ENCODE peak calls at places on chromosomes 7 and 10, in seven cellular contexts. P is HFF-Myc; D is CD8-positive, alpha-beta T cell; Y is dorsolateral prefrontal cortex; I is cardiac muscle cell; J is astrocyte; E is A549. K is an unnamed sample.

GRCh38 chr10:121027390-121027789 is 176.2 kb downstream of the WDR11 start:
- DNase-seq in P (no peak), I (no peak), E (no peak), J (no peak), Y (no peak), D (no peak), K (no peak)

GRCh38 chr10:86966008-86966654 is 2.2 kb upstream of the ADIRF start:
- DNase-seq in Y (no peak), D (no peak), J (no peak), P (no peak), E (no peak), I (no peak), K (no peak)

GRCh38 chr10:28249512-28249911 is 53.4 kb downstream of the MPP7 start:
- DNase-seq in Y (no peak), P (no peak), E (no peak), J (no peak), D (no peak), I (peak), K (no peak)

GRCh38 chr10:95217476-95217875 is 23.4 kb downstream of the ACSM6 start:
- DNase-seq in P (no peak), I (no peak), E (no peak), Y (no peak), D (no peak), J (peak), K (no peak)

GRCh38 chr10:53536322-53536721 is 763.7 kb upstream of the MBL2 start:
- DNase-seq in P (no peak), Y (no peak), D (no peak), I (no peak), E (no peak), J (no peak), K (no peak)

GRCh38 chr7:121608785-121609184 is 212.7 kb upstream of the FAM3C start:
- DNase-seq in I (no peak), P (no peak), Y (peak), D (no peak), E (no peak), J (no peak), K (no peak)

GRCh38 chr7:33076737-33077136 is 14.2 kb upstream of the NT5C3A start:
- DNase-seq in E (no peak), D (no peak), J (peak), I (no peak), Y (no peak), P (no peak), K (no peak)

GRCh38 chr10:1413256-1413655 is 324.1 kb downstream of the ADARB2 start:
- DNase-seq in I (no peak), D (peak), E (no peak), Y (no peak), P (no peak), J (no peak), K (no peak)

GRCh38 chr10:132539431-132539839 is 1.8 kb downstream of the INPP5A start:
- DNase-seq in J (no peak), E (no peak), P (no peak), I (no peak), D (no peak), Y (peak), K (no peak)

GRCh38 chr7:46478046-46478445 is 557.0 kb upstream of the IGFBP3 start:
- DNase-seq in D (no peak), Y (no peak), P (peak), E (no peak), I (no peak), J (peak), K (no peak)

GRCh38 chr10:90174531-90174930 is 473.1 kb downstream of the KIF20B start:
- DNase-seq in P (no peak), J (no peak), E (no peak), Y (no peak), I (no peak), D (no peak), K (no peak)

GRCh38 chr7:48255046-48255445 is 83.8 kb downstream of the ABCA13 start:
- DNase-seq in E (no peak), Y (no peak), J (peak), D (no peak), P (no peak), I (no peak), K (no peak)

GRCh38 chr7:107147464-107148214 is 21.2 kb upstream of the HBP1 start:
- DNase-seq in D (peak), Y (no peak), I (peak), E (peak), J (no peak), P (no peak), K (no peak)

GRCh38 chr10:12405342-12406320 is 56.3 kb downstream of the CAMK1D start:
- DNase-seq in Y (no peak), J (peak), P (no peak), E (peak), I (no peak), D (peak), K (no peak)

GRCh38 chr10:34433241-34434076 is 381.6 kb downstream of the PARD3 start:
- DNase-seq in I (no peak), D (no peak), E (no peak), P (no peak), J (peak), Y (no peak), K (no peak)

GRCh38 chr7:129831424-129832058 is 121.2 kb downstream of the UBE2H start:
- DNase-seq in Y (no peak), P (no peak), J (peak), I (peak), D (no peak), E (peak), K (no peak)

GRCh38 chr10:132855889-132856288 is 69.9 kb upstream of the NKX6-2 start:
- DNase-seq in Y (peak), I (no peak), J (no peak), D (no peak), P (no peak), E (no peak), K (no peak)

GRCh38 chr7:101891936-101892640 is 74.7 kb downstream of the CUX1 start:
- DNase-seq in I (no peak), J (no peak), E (no peak), D (no peak), Y (no peak), P (no peak), K (no peak)

GRCh38 chr7:130084037-130084875 is 13.9 kb downstream of the KLHDC10 start:
- DNase-seq in E (peak), D (no peak), Y (no peak), I (no peak), P (no peak), J (peak), K (no peak)

GRCh38 chr10:83166344-83166743 is 973.0 kb upstream of the GHITM start:
- DNase-seq in I (peak), J (no peak), E (no peak), D (no peak), P (no peak), Y (no peak), K (peak)

GRCh38 chr7:147332988-147333387 is 1216.4 kb downstream of the CNTNAP2 start:
- DNase-seq in P (no peak), E (no peak), D (no peak), I (no peak), J (no peak), Y (no peak), K (no peak)

GRCh38 chr10:11563936-11564335 is 47.5 kb downstream of the USP6NL start:
- DNase-seq in D (no peak), J (no peak), E (no peak), Y (no peak), I (no peak), P (no peak), K (no peak)

GRCh38 chr7:75993689-75994387 is 557 bp downstream of the TMEM120A start:
- DNase-seq in Y (peak), J (peak), I (peak), E (peak), P (no peak), D (no peak), K (peak)

GRCh38 chr7:104772405-104772821 is 241.6 kb upstream of the KMT2E start:
- DNase-seq in P (no peak), Y (no peak), D (no peak), J (no peak), I (no peak), E (no peak), K (peak)

GRCh38 chr10:15427836-15428414 is 56.8 kb upstream of the FAM171A1 start:
- DNase-seq in D (no peak), Y (no peak), E (no peak), P (peak), J (peak), I (peak), K (no peak)

GRCh38 chr7:111238891-111239290 is 148.0 kb downstream of the LRRN3 start:
- DNase-seq in I (no peak), P (no peak), E (no peak), Y (no peak), D (no peak), J (peak), K (no peak)

GRCh38 chr10:107440741-107441140 is 276.2 kb upstream of the SORCS1 start:
- DNase-seq in Y (no peak), P (no peak), E (no peak), D (no peak), J (no peak), I (no peak), K (no peak)

GRCh38 chr7:20197837-20198236 is 19.3 kb downstream of the MACC1 start:
- DNase-seq in D (no peak), J (no peak), I (no peak), E (no peak), P (no peak), Y (no peak), K (no peak)

GRCh38 chr10:96491303-96491702 is 22.4 kb downstream of the TLL2 start:
- DNase-seq in P (no peak), E (no peak), J (no peak), I (no peak), Y (no peak), D (no peak), K (no peak)

GRCh38 chr10:21925851-21926250 is 77.7 kb downstream of the DNAJC1 start:
- DNase-seq in J (no peak), P (no peak), E (no peak), Y (no peak), I (no peak), D (no peak), K (no peak)

GRCh38 chr10:22992075-22992474 is 64.2 kb downstream of the ARMC3 start:
- DNase-seq in E (no peak), J (no peak), Y (no peak), D (no peak), I (no peak), P (no peak), K (no peak)

GRCh38 chr10:5433182-5433581 is 20.8 kb downstream of the NET1 start:
- DNase-seq in P (no peak), Y (no peak), E (no peak), I (no peak), J (no peak), D (no peak), K (no peak)

GRCh38 chr10:5435328-5435727 is 23.0 kb downstream of the NET1 start:
- DNase-seq in P (no peak), I (no peak), E (no peak), Y (no peak), D (no peak), J (no peak), K (no peak)

DNA sequence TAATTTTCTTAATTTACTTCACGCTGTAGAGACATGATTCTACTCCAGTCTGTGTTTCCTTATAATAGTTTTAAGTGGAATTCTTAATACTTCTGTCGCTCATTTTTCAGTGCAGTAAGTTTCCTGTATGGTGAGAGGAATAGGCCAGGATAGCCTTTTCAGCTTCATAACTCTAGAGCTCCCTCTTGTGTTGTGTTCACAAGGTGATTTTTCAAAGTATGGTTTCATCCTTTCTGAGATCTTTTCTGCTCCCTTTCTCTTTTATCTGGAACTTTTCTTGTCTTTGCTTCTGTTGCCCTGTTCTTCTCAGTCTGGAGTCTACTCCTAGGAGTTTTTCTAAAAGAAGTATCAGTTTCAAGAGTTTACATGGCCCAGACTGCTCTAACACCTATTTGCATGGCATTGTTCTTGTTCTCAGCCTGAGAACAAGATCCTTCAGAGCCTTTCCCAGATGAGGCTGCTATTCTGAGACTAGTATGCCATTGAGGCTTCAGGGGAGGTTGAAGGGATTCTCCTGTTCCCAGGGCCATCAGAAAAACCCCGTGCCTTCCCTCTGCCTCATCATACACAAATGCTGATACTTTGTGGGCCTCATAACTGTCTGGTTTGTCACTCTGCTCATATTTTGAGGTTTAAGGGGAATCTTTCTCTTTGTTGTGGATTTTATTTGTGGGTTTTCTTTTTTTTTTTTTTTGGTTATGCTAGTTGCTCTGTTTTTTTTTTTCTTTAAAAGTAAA is 21.8 kb downstream of the NET1 start:
- DNase-seq in E (peak), I (peak), P (no peak), D (no peak), J (peak), Y (no peak), K (no peak)
- TF ChIP-seq CTCF in E (peak), I (peak), P (peak), D (peak), J (peak), Y (peak), K (peak)

DNA sequence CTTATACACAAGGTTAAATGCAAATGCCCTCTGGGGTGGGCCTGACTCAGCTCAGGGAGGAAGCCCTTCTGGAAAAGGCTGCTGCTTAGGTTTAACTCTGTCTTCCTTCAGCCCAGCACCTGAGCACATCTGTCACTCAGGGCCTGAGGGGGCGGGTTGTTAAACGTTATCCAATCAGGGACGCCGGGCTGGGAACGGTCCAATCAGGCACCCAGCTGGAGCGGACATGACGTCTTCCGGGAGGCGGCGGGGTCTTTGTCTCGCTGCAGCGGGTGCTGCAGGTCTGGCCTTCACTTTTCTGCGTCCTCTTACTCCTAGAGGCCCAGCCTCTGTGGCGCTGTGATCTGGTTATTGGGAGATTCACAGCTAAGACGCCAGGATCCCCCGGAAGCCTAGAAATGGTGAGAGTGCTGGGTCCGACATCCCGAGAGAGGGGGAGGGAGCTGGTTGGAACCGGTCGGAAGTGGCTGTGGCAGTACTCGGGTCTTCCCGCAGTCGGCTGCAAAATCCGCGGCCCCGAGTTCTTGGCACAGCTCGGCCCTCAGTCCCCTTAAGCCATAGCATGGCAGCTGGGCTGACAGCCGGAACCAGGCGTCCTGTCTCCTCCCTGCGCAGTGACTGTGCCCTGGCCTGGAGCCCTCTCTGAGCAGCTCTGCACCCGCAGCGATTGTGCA is at the start of gene ZNF138:
- DNase-seq in D (peak), Y (peak), J (peak), I (peak), P (peak), E (peak), K (peak)
- TF ChIP-seq CTCF in D (no peak), Y (no peak), J (no peak), I (no peak), P (no peak), E (no peak), K (no peak)

GRCh38 chr7:149624419-149625338 is 127.1 kb upstream of the ZNF746 start:
- DNase-seq in I (peak), E (peak), Y (peak), J (peak), D (peak), P (peak), K (peak)
- TF ChIP-seq CTCF in I (peak), E (peak), Y (peak), J (peak), D (peak), P (peak), K (peak)

DNA sequence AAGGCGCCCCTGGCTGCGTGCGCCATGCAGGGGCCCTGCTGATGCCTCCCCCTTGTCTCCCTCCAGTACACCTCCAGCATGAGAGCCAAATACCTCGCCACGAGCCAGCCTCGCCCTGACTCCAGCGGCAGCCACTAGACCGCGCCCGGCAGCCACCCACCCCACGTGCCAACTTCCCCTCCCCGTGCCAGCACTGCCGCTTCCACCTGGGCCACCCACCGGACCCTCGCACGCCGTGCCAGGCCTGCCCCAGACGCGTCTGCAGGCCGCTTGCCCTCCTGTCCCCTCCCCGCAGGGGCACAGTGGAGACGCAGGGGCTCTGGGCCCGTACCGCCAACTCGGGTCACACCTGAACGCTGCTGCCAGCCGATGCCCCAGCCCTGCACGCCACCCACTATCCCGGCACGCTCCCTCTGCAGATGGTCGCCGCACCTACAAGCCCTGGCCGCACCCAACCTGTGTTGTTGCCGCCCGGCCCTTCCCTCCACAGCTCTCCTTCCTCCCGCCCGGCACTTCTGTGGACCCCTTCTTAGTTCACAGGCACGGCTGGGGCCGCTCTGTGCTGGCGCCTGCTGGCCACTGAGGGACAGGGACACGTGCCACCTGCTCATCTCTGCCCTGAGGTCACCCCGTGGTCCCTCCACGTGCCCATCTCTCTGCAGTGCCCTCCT is 26.3 kb upstream of the AMZ1 start:
- DNase-seq in P (no peak), I (no peak), J (no peak), Y (no peak), D (no peak), E (no peak), K (peak)
- TF ChIP-seq CTCF in P (peak), I (peak), J (no peak), Y (no peak), D (no peak), E (no peak), K (peak)

GRCh38 chr10:131142446-131143380 is 168.8 kb downstream of the TCERG1L start:
- DNase-seq in J (no peak), P (no peak), Y (no peak), I (no peak), E (no peak), D (no peak), K (no peak)
- TF ChIP-seq CTCF in J (no peak), P (no peak), Y (no peak), I (no peak), E (no peak), D (no peak), K (peak)

K was measured in H9.